ENCODE peak calls at places on chromosomes 16 and 17, in ten cellular contexts. S is HTR-8/SVneo; H is ureter; M is stimulated activated CD4-positive, alpha-beta T cell treated with anti-CD3 and anti-CD28 coated beads, Interleukin-15, amount 100 ng/mL, for 1 hour; L is testis; V is HT-29; A is upper lobe of right lung; Y is neural progenitor cell; J is SW480; Z is stimulated activated naive CD4-positive, alpha-beta T cell. X is an unnamed sample.

GRCh38 chr17:2207815-2208515 is 95.6 kb downstream of the SMG6 start:
- DNase-seq in S (no peak), H (no peak), M (no peak), L (no peak), V (no peak), A (no peak), Y (peak; percentile 11), J (no peak), Z (no peak), X (no peak)

GRCh38 chr16:82152641-82153094 is 17.4 kb downstream of the MPHOSPH6 start:
- DNase-seq in S (peak; percentile 59), H (peak; percentile 51), M (no peak), L (no peak), V (peak; percentile 92), A (no peak), Y (no peak), J (peak; percentile 68), Z (no peak), X (no peak)

GRCh38 chr16:72210571-72210970 is 38.6 kb upstream of the PMFBP1 start:
- DNase-seq in S (no peak), H (no peak), M (no peak), L (no peak), V (no peak), A (no peak), Y (no peak), J (no peak), Z (no peak), X (no peak)

GRCh38 chr16:62872339-62872738 is 836.1 kb upstream of the CDH8 start:
- DNase-seq in S (no peak), H (no peak), M (no peak), L (no peak), V (no peak), A (no peak), Y (no peak), J (no peak), Z (no peak), X (peak; percentile 14)

GRCh38 chr17:67054608-67055007 is 10.3 kb downstream of the CACNG1 start:
- DNase-seq in S (no peak), H (no peak), M (no peak), L (no peak), V (no peak), A (no peak), Y (no peak), J (no peak), Z (no peak), X (no peak)

GRCh38 chr16:27995378-27995777 is 68.1 kb downstream of the GSG1L start:
- DNase-seq in S (no peak), H (no peak), M (no peak), L (no peak), V (no peak), A (no peak), Y (no peak), J (no peak), Z (no peak), X (no peak)

GRCh38 chr16:66923247-66923851 is 2.0 kb downstream of the RRAD start:
- DNase-seq in S (no peak), H (peak; percentile 68), M (no peak), L (peak; percentile 58), V (no peak), A (no peak), Y (no peak), J (no peak), Z (no peak), X (no peak)

GRCh38 chr16:50683689-50684374 is 2.7 kb upstream of the SNX20 start:
- DNase-seq in S (no peak), H (no peak), M (no peak), L (no peak), V (no peak), A (no peak), Y (no peak), J (no peak), Z (peak; percentile 38), X (no peak)

GRCh38 chr16:23941963-23942564 is 106.3 kb downstream of the PRKCB start:
- DNase-seq in S (no peak), H (no peak), M (no peak), L (peak; percentile 54), V (peak; percentile 5), A (no peak), Y (no peak), J (no peak), Z (no peak), X (no peak)

GRCh38 chr17:83106913-83107655 is 27.7 kb downstream of the METRNL start:
- DNase-seq in S (no peak), H (no peak), M (no peak), L (no peak), V (no peak), A (no peak), Y (no peak), J (no peak), Z (no peak), X (no peak)

GRCh38 chr17:74677558-74678466 is 34.9 kb downstream of the CD300LF start:
- DNase-seq in S (no peak), H (no peak), M (no peak), L (no peak), V (no peak), A (no peak), Y (no peak), J (peak; percentile 29), Z (peak; percentile 4), X (no peak)

GRCh38 chr17:10295728-10296343 is 77.0 kb downstream of the MYH13 start:
- DNase-seq in S (peak; percentile 69), H (no peak), M (no peak), L (peak; percentile 61), V (peak; percentile 58), A (no peak), Y (peak; percentile 78), J (peak; percentile 72), Z (no peak), X (peak; percentile 76)

GRCh38 chr17:76524598-76525512 is 12.7 kb downstream of the CYGB start:
- DNase-seq in S (no peak), H (no peak), M (no peak), L (peak; percentile 86), V (no peak), A (no peak), Y (no peak), J (no peak), Z (no peak), X (no peak)

GRCh38 chr17:27532269-27533067 is 76.2 kb downstream of the KSR1 start:
- DNase-seq in S (no peak), H (peak; percentile 61), M (no peak), L (peak; percentile 22), V (no peak), A (peak; percentile 91), Y (no peak), J (no peak), Z (no peak), X (peak; percentile 41)

GRCh38 chr17:7833011-7833794 is 814 bp upstream of the KDM6B start:
- DNase-seq in S (no peak), H (no peak), M (no peak), L (no peak), V (no peak), A (no peak), Y (no peak), J (no peak), Z (no peak), X (no peak)

GRCh38 chr17:47810901-47811635 is 10.5 kb downstream of the OSBPL7 start:
- DNase-seq in S (no peak), H (no peak), M (no peak), L (no peak), V (no peak), A (peak; percentile 59), Y (no peak), J (no peak), Z (no peak), X (no peak)

GRCh38 chr16:89593841-89594240 is 18.3 kb downstream of the CPNE7 start:
- DNase-seq in S (no peak), H (no peak), M (peak; percentile 23), L (no peak), V (no peak), A (no peak), Y (no peak), J (no peak), Z (peak; percentile 44), X (no peak)

X was measured in erythroblast.